ENCODE peak calls at places on chromosomes 11 and 22, in five cellular contexts. W is transverse colon, K is tibial artery, O is GM10248, D is spleen. P is an unnamed sample.

GRCh38 chr11:16184588-16184987 is 171.8 kb downstream of the SOX6 start:
- DNase-seq in W (peak), K (no peak), O (no peak), D (no peak), P (no peak)

GRCh38 chr11:13462311-13462927 is 603 bp downstream of the BTBD10 start:
- DNase-seq in W (peak), K (peak), O (peak), D (no peak), P (peak)

GRCh38 chr11:38416141-38416540 is 1818.1 kb upstream of the RAG2 start:
- DNase-seq in W (no peak), K (no peak), O (no peak), D (no peak), P (no peak)

GRCh38 chr22:31615940-31616314 is 46.1 kb downstream of the PISD start:
- DNase-seq in W (no peak), K (no peak), O (no peak), D (no peak), P (no peak)

GRCh38 chr11:130439876-130440275 is 8.6 kb upstream of the ADAMTS15 start:
- DNase-seq in W (no peak), K (no peak), O (no peak), D (no peak), P (no peak)

GRCh38 chr22:30073743-30074142 is 6.5 kb upstream of the HORMAD2 start:
- DNase-seq in W (no peak), K (no peak), O (no peak), D (no peak), P (no peak)

GRCh38 chr11:57798905-57799559 is 37.4 kb downstream of the CTNND1 start:
- DNase-seq in W (peak), K (no peak), O (no peak), D (no peak), P (no peak)

GRCh38 chr22:50656122-50657070 is 16.2 kb upstream of the SHANK3 start:
- DNase-seq in W (no peak), K (no peak), O (no peak), D (peak), P (no peak)

GRCh38 chr22:47367107-47367690 is 604.7 kb downstream of the TBC1D22A start:
- DNase-seq in W (no peak), K (no peak), O (no peak), D (no peak), P (no peak)

GRCh38 chr11:35163707-35164496 is 24.9 kb downstream of the CD44 start:
- DNase-seq in W (no peak), K (no peak), O (no peak), D (no peak), P (peak)

GRCh38 chr11:35167451-35167954 is 28.5 kb downstream of the CD44 start:
- DNase-seq in W (no peak), K (peak), O (no peak), D (no peak), P (no peak)

GRCh38 chr11:35165416-35166368 is 26.7 kb downstream of the CD44 start:
- DNase-seq in W (peak), K (no peak), O (peak), D (peak), P (peak)

GRCh38 chr11:35168606-35169200 is 29.7 kb downstream of the CD44 start:
- DNase-seq in W (no peak), K (no peak), O (no peak), D (no peak), P (no peak)

GRCh38 chr11:35166369-35167360 is 27.7 kb downstream of the CD44 start:
- DNase-seq in W (no peak), K (peak), O (no peak), D (peak), P (peak)
- TF ChIP-seq CTCF in W (no peak), K (no peak), O (no peak), D (no peak), P (no peak)

GRCh38 chr22:20085651-20086050 is 5.6 kb downstream of the DGCR8 start:
- DNase-seq in W (no peak), K (peak), O (no peak), D (peak), P (no peak)

GRCh38 chr22:20083157-20083890 is 3.3 kb downstream of the DGCR8 start:
- DNase-seq in W (no peak), K (peak), O (no peak), D (peak), P (no peak)

GRCh38 chr22:20086101-20086599 is 6.1 kb downstream of the DGCR8 start:
- DNase-seq in W (no peak), K (peak), O (no peak), D (peak), P (no peak)

GRCh38 chr22:20083891-20084546 is 4.0 kb downstream of the DGCR8 start:
- DNase-seq in W (no peak), K (peak), O (no peak), D (peak), P (no peak)

GRCh38 chr22:20084547-20085413 is 4.7 kb downstream of the DGCR8 start:
- DNase-seq in W (no peak), K (peak), O (no peak), D (peak), P (peak)
- TF ChIP-seq CTCF in W (peak), K (no peak), O (peak), D (no peak), P (peak)

DNA sequence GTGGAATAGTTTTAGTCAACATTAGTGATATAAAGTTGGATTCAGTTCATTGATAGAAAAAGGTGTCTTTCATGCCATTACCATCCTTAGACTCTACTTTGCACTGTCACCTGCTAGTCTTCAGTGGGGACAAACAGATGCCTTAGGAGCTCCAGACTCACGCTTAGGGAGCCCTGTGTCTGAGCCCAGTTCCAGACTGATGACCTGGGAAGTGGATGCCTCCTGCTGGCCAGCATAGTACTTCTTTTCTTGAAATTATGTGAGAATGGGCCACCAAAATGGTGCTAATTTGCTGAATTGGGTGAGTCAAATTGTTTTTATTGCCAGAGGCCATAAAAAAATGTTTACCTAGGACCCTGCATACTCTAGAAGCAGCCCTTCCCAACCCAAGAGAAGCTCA is 53.9 kb downstream of the NOX4 start:
- DNase-seq in W (no peak), K (no peak), O (no peak), D (no peak), P (no peak)
- TF ChIP-seq CTCF in W (no peak), K (no peak), O (no peak), D (no peak), P (no peak)

GRCh38 chr11:43579919-43580276 is 100.6 kb upstream of the HSD17B12 start:
- DNase-seq in W (no peak), K (no peak), O (no peak), D (no peak), P (no peak)

GRCh38 chr11:43582024-43582836 is 98.3 kb upstream of the HSD17B12 start:
- DNase-seq in W (no peak), K (no peak), O (no peak), D (no peak), P (no peak)

GRCh38 chr11:43582837-43583462 is 97.6 kb upstream of the HSD17B12 start:
- DNase-seq in W (no peak), K (no peak), O (no peak), D (no peak), P (no peak)

GRCh38 chr11:43580735-43581369 is 99.7 kb upstream of the HSD17B12 start:
- DNase-seq in W (no peak), K (no peak), O (peak), D (no peak), P (no peak)

DNA sequence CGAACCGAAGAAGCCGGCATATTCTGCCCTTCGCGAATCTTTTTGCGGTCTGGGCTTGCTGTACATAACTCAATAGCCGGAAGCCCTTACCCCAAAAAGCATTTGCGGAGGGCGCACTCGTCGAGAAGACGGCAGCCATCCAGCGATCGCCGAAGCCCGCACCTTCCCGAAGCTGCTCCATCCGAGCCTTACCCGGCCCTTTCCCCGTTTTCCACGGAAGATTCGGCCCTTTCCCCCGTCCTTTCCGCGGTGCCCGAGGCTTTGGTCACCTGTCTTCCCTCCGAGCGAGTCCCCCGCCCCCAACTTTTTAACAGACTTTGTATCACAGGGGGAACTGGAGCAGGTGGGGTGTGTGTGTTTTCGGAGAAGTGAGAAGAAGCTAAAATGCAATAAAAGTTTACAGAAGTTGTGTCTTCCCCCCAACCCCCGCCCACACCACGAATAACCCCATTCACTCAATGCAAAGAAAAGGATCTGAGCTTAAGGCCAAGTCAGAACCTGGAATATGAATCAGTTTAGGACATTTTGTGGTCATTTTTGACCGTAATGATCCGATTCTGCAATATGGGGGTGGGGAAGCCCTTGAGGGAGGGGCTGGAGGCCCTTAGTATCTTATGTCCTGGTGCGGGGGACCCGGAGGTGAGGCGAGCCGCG is 99.0 kb upstream of the HSD17B12 start:
- DNase-seq in W (no peak), K (no peak), O (no peak), D (no peak), P (no peak)
- TF ChIP-seq CTCF in W (no peak), K (no peak), O (no peak), D (no peak), P (no peak)

DNA sequence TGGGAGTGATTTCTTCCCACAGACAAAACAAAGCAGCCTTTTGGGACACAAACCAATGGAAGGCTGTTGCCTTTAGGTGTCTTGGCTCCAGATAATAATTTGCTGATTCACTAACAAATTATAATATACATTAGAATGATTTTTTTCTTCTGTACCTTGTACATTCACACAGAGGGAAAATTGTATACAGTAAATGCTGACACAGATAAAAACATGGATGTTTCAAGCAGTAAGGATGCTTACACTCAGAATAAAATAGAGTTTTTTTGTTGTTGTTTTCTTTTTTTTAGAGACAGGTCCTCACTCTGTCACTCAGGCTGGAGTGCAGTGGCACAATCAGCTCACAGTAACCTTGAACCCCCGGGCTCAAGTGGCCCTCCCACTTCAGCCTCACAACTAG is 109.2 kb upstream of the TRPC6 start:
- DNase-seq in W (no peak), K (no peak), O (no peak), D (no peak), P (no peak)
- TF ChIP-seq CTCF in W (no peak), K (no peak), O (no peak), D (no peak), P (no peak)

DNA sequence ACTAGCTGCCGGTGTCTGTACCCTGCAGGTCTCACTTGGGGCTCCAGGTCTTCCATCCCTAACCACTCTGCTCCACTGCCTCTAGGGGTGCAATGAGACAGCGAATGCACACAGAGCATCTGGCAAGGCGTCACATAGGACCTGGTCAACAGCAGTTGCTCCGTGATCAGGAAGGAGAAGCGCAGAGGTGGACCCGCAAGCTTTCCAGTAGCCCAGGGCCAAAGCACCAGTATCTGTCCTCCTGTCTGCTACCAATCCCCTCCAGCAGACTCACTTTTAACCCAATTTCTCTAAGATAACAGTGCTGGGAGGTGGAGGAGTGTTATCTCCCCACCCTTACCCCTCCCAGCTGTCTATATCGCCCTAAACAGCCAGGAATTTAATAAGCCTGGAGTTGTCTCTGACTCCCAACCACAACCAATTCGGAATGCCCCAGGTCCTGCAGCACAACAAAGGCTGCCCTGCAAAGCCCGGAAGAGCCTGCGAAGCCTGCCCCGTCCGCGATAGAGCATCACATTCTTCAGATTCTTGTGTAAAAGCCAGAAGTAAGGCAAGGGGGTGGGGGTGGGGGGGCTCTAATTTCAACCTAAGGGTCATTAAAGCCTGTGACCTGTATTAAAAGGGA is 19.3 kb downstream of the MYH9 start:
- DNase-seq in W (no peak), K (no peak), O (no peak), D (no peak), P (peak)
- TF ChIP-seq CTCF in W (peak), K (no peak), O (no peak), D (no peak), P (peak)

GRCh38 chr11:41437006-41437405 is 22.4 kb downstream of the LRRC4C start:
- DNase-seq in W (no peak), K (no peak), O (no peak), D (no peak), P (no peak)

DNA sequence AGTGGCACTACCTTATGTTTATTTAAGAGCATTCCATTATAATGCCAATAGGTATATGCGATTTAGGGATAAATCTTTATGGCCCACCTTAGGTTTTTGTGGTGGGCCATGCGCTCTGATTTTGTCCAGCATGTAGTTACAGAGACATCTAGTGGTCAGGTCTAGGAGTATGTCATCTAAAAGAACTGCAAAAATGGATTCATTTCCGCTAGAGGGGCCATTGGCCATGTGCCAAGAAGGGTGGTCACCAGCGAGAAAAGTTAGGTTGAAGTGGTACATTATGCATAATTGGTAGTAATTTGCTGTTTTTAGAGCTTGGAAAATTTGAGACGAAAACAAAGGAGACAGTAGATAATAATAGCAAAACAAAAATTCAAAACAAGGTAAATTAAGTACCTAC is 27.7 kb downstream of the LRRC4C start:
- DNase-seq in W (no peak), K (no peak), O (no peak), D (no peak), P (no peak)
- TF ChIP-seq CTCF in W (no peak), K (no peak), O (peak), D (no peak), P (peak)

DNA sequence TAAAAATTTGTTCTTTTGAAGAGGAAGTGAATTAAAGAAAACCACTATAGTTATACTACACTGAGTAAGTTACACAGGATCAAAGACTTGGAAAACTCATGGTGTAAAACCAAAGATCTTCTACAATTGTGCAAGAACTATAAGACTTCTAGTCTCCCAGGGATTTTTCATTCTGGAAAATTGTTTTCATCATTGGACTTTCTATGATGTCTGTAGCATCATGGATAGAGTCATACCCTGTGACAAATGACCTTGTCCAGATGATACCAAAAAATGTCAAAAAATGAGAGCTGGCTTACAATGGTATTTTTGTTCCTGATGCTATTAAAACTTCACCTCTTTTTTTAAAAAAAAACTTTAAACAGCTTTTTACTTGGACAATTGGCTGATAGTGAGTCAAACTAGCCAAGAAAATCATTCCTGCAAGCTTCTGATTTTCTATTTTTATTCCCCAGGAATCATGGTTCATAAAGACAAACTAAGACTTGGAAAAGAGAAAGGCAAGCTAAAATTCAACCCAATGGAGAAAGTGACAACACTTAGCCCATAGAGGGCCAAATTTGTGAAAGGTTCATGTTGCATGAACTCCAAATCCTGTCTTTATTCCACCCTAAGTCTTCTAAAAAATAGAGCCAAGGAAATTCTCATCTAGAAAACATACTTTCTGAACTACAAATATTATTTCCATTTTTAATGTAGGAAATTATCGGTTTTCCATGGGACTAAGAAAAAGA is 30.7 kb downstream of the ME3 start:
- DNase-seq in W (no peak), K (no peak), O (no peak), D (no peak), P (no peak)
- TF ChIP-seq CTCF in W (no peak), K (no peak), O (no peak), D (no peak), P (no peak)

P was measured in activated CD8-positive, alpha-beta T cell treated with anti-CD3 and anti-CD28 coated beads for 36 hours.